ENCODE peak calls at places on chromosomes 2 and 18, in four cellular contexts. G is HepG2, K is WTC11, D is K562. H is an unnamed sample.

GRCh38 chr2:199484927-199485326 is 27.2 kb upstream of the SATB2 start:
- DNase-seq in D (peak), G (no peak), K (peak), H (peak)

GRCh38 chr2:12493031-12493513 is 223.7 kb upstream of the TRIB2 start:
- DNase-seq in G (no peak), D (peak), K (no peak), H (no peak)

GRCh38 chr2:24875272-24875671 is 44.8 kb downstream of the ADCY3 start:
- DNase-seq in K (no peak), G (no peak), D (no peak), H (no peak)

GRCh38 chr2:156430236-156430977 is 5.8 kb upstream of the GPD2 start:
- DNase-seq in D (no peak), G (no peak), K (no peak), H (peak)

GRCh38 chr2:241161646-241162281 is 11.5 kb downstream of the PPP1R7 start:
- DNase-seq in G (no peak), D (no peak), K (no peak), H (no peak)

GRCh38 chr2:196422361-196422760 is 217.2 kb upstream of the CCDC150 start:
- DNase-seq in D (no peak), K (no peak), G (no peak), H (no peak)

GRCh38 chr2:196195302-196195701 is 23.9 kb upstream of the STK17B start:
- DNase-seq in K (no peak), D (no peak), G (no peak), H (no peak)

GRCh38 chr2:158993721-158994587 is 25.5 kb downstream of the TANC1 start:
- DNase-seq in G (no peak), K (no peak), D (no peak), H (no peak)

GRCh38 chr2:219002395-219003266 is 9.4 kb upstream of the CRYBA2 start:
- DNase-seq in D (peak), K (peak), G (peak), H (peak)

GRCh38 chr2:161085041-161085598 is 75.1 kb upstream of the TANK start:
- DNase-seq in K (no peak), G (no peak), D (no peak), H (no peak)

GRCh38 chr2:176490061-176490861 is 221.0 kb downstream of the MTX2 start:
- DNase-seq in K (peak), D (peak), G (no peak), H (no peak)

GRCh38 chr2:16729335-16729734 is 63.7 kb upstream of the CYRIA start:
- DNase-seq in G (no peak), D (no peak), K (no peak), H (no peak)

GRCh38 chr18:10860937-10861336 is 288.4 kb downstream of the PIEZO2 start:
- DNase-seq in D (no peak), K (no peak), G (no peak), H (no peak)

GRCh38 chr2:16619576-16620245 is 45.9 kb downstream of the CYRIA start:
- DNase-seq in D (no peak), G (no peak), K (no peak), H (no peak)

GRCh38 chr2:133705287-133705686 is 137.0 kb upstream of the NCKAP5 start:
- DNase-seq in D (no peak), G (no peak), K (no peak), H (no peak)

GRCh38 chr2:8475349-8476045 is 206.4 kb upstream of the ID2 start:
- DNase-seq in K (no peak), G (no peak), D (no peak), H (no peak)

GRCh38 chr2:96391153-96391827 is 55.7 kb downstream of the NCAPH start:
- DNase-seq in G (no peak), K (no peak), D (no peak), H (no peak)

GRCh38 chr18:63505566-63506335 is 29.0 kb downstream of the SERPINB5 start:
- DNase-seq in K (peak), D (peak), G (peak), H (peak)

GRCh38 chr18:49640741-49641140 is 78.9 kb downstream of the LIPG start:
- DNase-seq in D (no peak), K (no peak), G (no peak), H (no peak)

GRCh38 chr2:113138428-113139322 is 11.3 kb downstream of the IL1RN start:
- DNase-seq in D (peak), G (peak), K (no peak), H (peak)

GRCh38 chr2:180657054-180657453 is 323.4 kb upstream of the UBE2E3 start:
- DNase-seq in K (no peak), G (no peak), D (no peak), H (peak)

GRCh38 chr2:119069781-119070180 is 88.8 kb downstream of the C1QL2 start:
- DNase-seq in K (no peak), D (no peak), G (no peak), H (no peak)

GRCh38 chr2:124666976-124667375 is 641.9 kb downstream of the CNTNAP5 start:
- DNase-seq in G (no peak), D (no peak), K (no peak), H (no peak)

GRCh38 chr2:195238366-195238765 is 418.7 kb upstream of the SLC39A10 start:
- DNase-seq in D (no peak), K (no peak), G (no peak), H (no peak)

GRCh38 chr2:241633561-241633960 is 3.4 kb downstream of the THAP4 start:
- DNase-seq in G (no peak), D (no peak), K (no peak), H (no peak)

GRCh38 chr2:209547726-209548125 is 123.9 kb downstream of the MAP2 start:
- DNase-seq in G (no peak), D (no peak), K (no peak), H (no peak)

GRCh38 chr2:55966431-55967118 is 43.0 kb upstream of the EFEMP1 start:
- DNase-seq in D (no peak), K (no peak), G (no peak), H (peak)

GRCh38 chr18:8341481-8342230 is 267.6 kb upstream of the RAB12 start:
- DNase-seq in G (peak), D (no peak), K (no peak), H (peak)

GRCh38 chr2:175147196-175147595 is 20.8 kb downstream of the ATF2 start:
- DNase-seq in K (no peak), D (no peak), G (no peak), H (no peak)

GRCh38 chr18:25516121-25516520 is 164.2 kb upstream of the ZNF521 start:
- DNase-seq in D (no peak), K (no peak), G (no peak), H (no peak)

GRCh38 chr2:37523861-37524362 is 147.5 kb downstream of the CDC42EP3 start:
- DNase-seq in G (no peak), D (no peak), K (no peak), H (no peak)

GRCh38 chr2:60717691-60718090 is 38.4 kb upstream of the PAPOLG start:
- DNase-seq in K (no peak), G (peak), D (no peak), H (no peak)

GRCh38 chr2:160472839-160473251 is 20.8 kb downstream of the RBMS1 start:
- DNase-seq in G (no peak), D (no peak), K (no peak), H (no peak)

GRCh38 chr2:65611488-65611887 is 179.1 kb upstream of the SPRED2 start:
- DNase-seq in K (no peak), D (no peak), G (no peak), H (no peak)

GRCh38 chr2:225998653-225999052 is 599.1 kb downstream of the NYAP2 start:
- DNase-seq in G (no peak), K (no peak), D (no peak), H (no peak)

GRCh38 chr18:2818281-2818680 is 28.5 kb upstream of the EMILIN2 start:
- DNase-seq in K (no peak), D (no peak), G (no peak), H (no peak)

GRCh38 chr2:240405133-240405532 is 30.3 kb upstream of the GPC1 start:
- DNase-seq in D (no peak), G (no peak), K (no peak), H (no peak)

GRCh38 chr2:238942080-238942761 is 94.3 kb downstream of the TWIST2 start:
- DNase-seq in K (no peak), D (no peak), G (no peak), H (no peak)

GRCh38 chr2:6828299-6828584 is 37.5 kb downstream of the CMPK2 start:
- DNase-seq in K (no peak), G (peak), D (no peak), H (peak)
- TF ChIP-seq NR3C1 in K (no peak), G (no peak), D (no peak), H (no peak)

GRCh38 chr18:3864669-3865298 is 414.8 kb downstream of the TGIF1 start:
- DNase-seq in G (no peak), D (no peak), K (no peak), H (no peak)
- TF ChIP-seq JUN in G (no peak), D (no peak), K (no peak), H (no peak)

DNA sequence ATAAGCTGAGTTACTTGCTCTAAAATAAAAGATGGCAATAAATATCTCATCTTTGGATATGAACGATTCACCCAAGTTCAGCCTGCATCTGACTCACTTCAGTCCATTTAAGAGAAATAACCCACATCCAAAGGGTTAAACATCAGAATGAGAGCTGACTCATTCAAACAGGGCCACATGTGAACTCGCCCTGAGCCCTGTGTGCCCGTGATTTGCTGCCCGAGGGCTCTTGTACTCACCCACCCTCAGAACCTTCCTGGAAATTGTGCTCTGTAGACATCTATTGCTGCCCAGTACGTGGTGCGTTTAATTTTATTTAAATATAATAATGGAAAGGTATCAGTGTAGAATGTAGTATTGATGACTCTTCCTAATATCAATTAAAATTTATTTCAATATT is 66.9 kb upstream of the RBM44 start:
- DNase-seq in K (no peak), D (no peak), G (peak), H (peak)
- TF ChIP-seq NR3C1 in K (no peak), D (no peak), G (no peak), H (no peak)

DNA sequence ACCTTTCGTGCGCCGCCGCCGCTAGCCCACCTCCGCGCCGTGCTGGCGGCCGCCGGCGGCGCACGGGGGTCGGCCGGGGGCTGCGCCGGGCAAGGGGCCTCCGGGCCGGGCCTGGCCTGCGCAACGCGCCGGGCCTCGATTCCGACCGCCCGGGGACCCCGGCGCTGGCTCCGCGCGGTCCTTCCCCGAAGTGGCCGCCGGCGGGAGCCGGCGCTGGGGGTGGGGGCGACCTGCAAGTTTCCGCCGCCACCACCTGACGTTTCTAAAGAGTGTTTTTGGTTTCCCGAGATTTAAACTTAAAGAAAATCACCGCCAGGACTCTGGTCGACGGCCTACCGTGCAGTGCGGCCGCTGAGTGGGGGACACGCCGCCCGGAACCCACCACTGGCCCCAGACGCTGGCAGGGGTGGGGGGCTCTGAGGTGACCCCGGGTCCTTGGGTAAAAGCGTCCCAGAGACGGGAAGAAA is 3.8 kb upstream of the GATA6 start:
- DNase-seq in G (no peak), D (no peak), K (no peak), H (no peak)
- TF ChIP-seq JUN in G (no peak), D (no peak), K (no peak), H (no peak)

DNA sequence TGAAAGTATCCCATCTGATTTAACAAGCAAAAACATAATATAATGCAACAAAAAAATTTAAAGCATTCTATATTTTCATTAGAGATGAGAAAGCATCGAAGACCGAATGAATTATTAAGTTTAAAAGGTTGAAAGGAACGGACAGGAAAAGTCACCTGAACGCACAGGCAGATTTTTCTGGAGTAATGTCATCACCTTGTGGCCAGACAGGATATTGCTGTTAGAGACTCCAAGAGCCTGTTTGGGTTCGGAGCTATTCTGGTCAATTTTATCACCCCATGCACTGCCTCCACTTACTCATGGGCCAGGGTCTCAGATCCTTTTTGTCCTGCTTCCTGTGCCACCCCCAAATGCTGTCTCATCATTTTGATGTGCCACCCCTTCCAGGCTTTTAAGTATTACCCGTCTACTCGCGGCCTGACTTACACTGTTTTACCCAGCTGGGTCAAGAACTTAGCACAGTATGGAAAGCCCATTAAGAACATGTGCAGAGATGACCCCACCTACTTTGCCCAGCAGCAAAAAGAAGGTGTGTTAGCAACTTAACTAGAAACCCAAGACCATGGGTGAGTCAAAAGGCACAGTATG is 27.3 kb downstream of the GKN2 start:
- DNase-seq in D (peak), G (peak), K (peak), H (peak)
- TF ChIP-seq NR3C1 in D (no peak), G (no peak), K (no peak), H (no peak)

DNA sequence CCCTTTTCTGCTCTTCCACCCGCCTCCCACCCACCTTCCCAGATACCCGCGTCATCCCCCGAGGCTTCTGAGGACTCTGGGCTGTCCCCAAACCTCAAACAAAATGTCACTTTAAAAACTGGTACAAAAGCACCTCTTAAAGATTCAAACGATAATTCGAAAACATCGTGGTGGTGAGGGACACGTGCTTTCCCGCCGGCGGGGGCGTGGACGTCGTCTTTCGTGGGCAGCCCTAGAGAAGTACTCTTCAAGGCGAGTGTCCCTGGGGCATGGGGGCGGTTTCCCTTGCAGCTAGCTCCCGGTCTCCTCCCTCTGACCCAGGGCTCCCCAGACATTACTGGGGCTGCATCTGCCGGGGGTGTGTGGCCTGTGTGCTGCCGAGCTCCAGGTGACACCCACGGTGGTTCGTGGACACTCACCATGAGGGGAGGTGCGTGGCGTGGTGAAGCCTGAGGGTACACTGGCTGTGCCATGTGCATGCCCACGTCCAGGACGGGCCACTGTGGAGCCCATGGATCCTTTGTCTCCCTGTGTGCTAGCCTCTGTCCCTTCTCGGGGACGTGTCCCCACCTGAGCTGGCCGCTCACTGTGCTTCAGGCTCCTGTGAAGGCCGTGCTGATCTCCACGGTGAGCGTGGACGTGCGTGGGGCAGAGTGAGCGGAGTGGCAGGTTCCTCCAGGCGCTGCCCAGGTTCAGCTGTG is 117.8 kb downstream of the NFATC1 start:
- DNase-seq in K (no peak), D (no peak), G (no peak), H (no peak)
- TF ChIP-seq JUN in K (no peak), D (no peak), G (no peak), H (no peak)

GRCh38 chr2:23380562-23381065 is 4.4 kb upstream of the KLHL29 start:
- DNase-seq in G (no peak), K (no peak), D (no peak), H (no peak)
- TF ChIP-seq NR3C1 in G (no peak), K (no peak), D (no peak), H (no peak)

GRCh38 chr2:19574788-19575260 is 216.4 kb upstream of the OSR1 start:
- DNase-seq in D (no peak), K (no peak), G (no peak), H (no peak)
- TF ChIP-seq JUN in D (no peak), K (no peak), G (no peak), H (no peak)

GRCh38 chr2:150309681-150310080 is 177.8 kb downstream of the RND3 start:
- DNase-seq in G (no peak), K (no peak), D (no peak), H (peak)
- TF ChIP-seq NR3C1 in G (no peak), K (no peak), D (no peak), H (no peak)